ENCODE peak calls at places on chromosome X, in eight cellular contexts. W is kidney; S is CD8-positive, alpha-beta memory T cell; U is CD8-positive, alpha-beta T cell; J is spleen; B is upper lobe of right lung; X is transverse colon; O is ascending aorta. Z is an unnamed sample.

GRCh38 chrX:10111364-10112148 is 45.2 kb upstream of the CLCN4 start:
- DNase-seq in W (no peak), S (peak; percentile 23), U (peak; percentile 59), J (peak; percentile 90), B (no peak), X (peak; percentile 56), O (no peak), Z (peak; percentile 86)

GRCh38 chrX:134585446-134585845 is 72.8 kb downstream of the PLAC1 start:
- DNase-seq in W (no peak), S (no peak), U (no peak), J (no peak), B (no peak), X (no peak), O (no peak), Z (no peak)

GRCh38 chrX:103845165-103845653 is 13.2 kb upstream of the RAB9B start:
- DNase-seq in W (peak; percentile 50), S (peak; percentile 16), U (peak; percentile 40), J (no peak), B (peak; percentile 63), X (peak; percentile 72), O (peak; percentile 81), Z (peak; percentile 23)

GRCh38 chrX:150200820-150201287 is 162.3 kb upstream of the MAMLD1 start:
- DNase-seq in W (peak; percentile 73), S (no peak), U (no peak), J (peak; percentile 57), B (no peak), X (peak; percentile 20), O (peak; percentile 89), Z (peak; percentile 56)

GRCh38 chrX:108732630-108733321 is 3.6 kb downstream of the IRS4 start:
- DNase-seq in W (peak; percentile 41), S (no peak), U (no peak), J (no peak), B (no peak), X (no peak), O (no peak), Z (no peak)

GRCh38 chrX:70476934-70477733 is 32.5 kb downstream of the DLG3 start:
- DNase-seq in W (peak; percentile 83), S (no peak), U (no peak), J (no peak), B (peak; percentile 68), X (peak; percentile 78), O (peak; percentile 66), Z (no peak)

GRCh38 chrX:2958199-2958598 is 29.1 kb upstream of the ARSD start:
- DNase-seq in W (no peak), S (no peak), U (no peak), J (no peak), B (no peak), X (no peak), O (no peak), Z (no peak)

GRCh38 chrX:10633722-10634121 is 13.3 kb upstream of the MID1 start:
- DNase-seq in W (no peak), S (no peak), U (no peak), J (no peak), B (no peak), X (no peak), O (peak; percentile 77), Z (no peak)

GRCh38 chrX:86935988-86936387 is 581.6 kb upstream of the KLHL4 start:
- DNase-seq in W (no peak), S (no peak), U (no peak), J (peak; percentile 55), B (no peak), X (no peak), O (no peak), Z (no peak)

GRCh38 chrX:109472939-109473713 is 8.8 kb downstream of the GUCY2F start:
- DNase-seq in W (peak; percentile 43), S (no peak), U (no peak), J (no peak), B (no peak), X (no peak), O (no peak), Z (no peak)

GRCh38 chrX:3522016-3522690 is 175.7 kb upstream of the MXRA5 start:
- DNase-seq in W (no peak), S (no peak), U (no peak), J (no peak), B (no peak), X (no peak), O (no peak), Z (no peak)

DNA sequence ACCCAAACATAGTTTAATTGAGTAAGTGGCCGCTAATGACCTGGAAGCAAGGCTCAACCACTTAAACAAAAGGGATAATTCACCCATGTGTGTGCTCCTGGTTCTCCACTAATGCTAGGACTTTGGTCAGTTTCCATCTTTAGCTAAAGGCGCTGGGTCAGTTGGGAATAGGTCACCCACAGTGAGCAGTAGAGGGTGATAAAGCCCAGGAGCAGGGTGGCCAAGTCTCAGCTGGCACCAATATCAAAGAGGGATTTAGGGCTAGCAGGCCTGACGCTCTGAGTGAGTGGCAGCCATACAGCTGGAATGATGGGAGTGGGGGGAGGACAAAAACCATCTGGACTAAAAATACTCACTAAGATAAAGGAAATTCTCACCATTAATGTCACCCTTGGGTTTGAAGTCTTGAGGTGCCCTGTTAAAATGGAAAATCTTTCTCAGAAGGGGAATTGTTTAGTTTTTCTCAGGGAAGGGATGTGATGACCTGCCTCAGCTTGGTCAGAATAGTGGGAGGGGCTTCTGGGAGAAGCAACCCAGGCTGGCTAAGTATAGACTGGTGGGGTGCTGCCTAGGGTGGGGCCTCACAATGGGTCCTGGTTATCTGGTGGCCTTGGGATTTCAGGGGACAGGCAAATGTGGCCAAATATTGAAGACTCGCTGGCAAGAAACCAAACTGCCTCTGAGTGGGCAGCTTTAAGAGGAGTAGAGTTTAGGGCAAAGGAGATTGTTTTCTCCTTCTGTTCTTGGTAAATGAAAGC is 47.1 kb downstream of the TSC22D3 start:
- DNase-seq in W (no peak), S (no peak), U (no peak), J (peak; percentile 16), B (no peak), X (no peak), O (no peak), Z (no peak)
- H3K27ac ChIP-seq in W (no peak overlapping the region), S (no peak overlapping the region), U (no peak overlapping the region), J (no peak overlapping the region), B (peak overlapping the region; percentile 6), X (peak overlapping the region; percentile 78), O (peak overlapping the region; percentile 76), Z (no peak overlapping the region)

GRCh38 chrX:307261-308111 is 11.1 kb downstream of the GTPBP6 start:
- DNase-seq in W (peak; percentile 74), S (no peak), U (no peak), J (peak; percentile 75), B (peak; percentile 64), X (no peak), O (no peak), Z (no peak)
- H3K27ac ChIP-seq in W (no peak overlapping the region), S (no peak overlapping the region), U (no peak overlapping the region), J (no peak overlapping the region), B (no peak overlapping the region), X (no peak overlapping the region), O (no peak overlapping the region), Z (no peak overlapping the region)

DNA sequence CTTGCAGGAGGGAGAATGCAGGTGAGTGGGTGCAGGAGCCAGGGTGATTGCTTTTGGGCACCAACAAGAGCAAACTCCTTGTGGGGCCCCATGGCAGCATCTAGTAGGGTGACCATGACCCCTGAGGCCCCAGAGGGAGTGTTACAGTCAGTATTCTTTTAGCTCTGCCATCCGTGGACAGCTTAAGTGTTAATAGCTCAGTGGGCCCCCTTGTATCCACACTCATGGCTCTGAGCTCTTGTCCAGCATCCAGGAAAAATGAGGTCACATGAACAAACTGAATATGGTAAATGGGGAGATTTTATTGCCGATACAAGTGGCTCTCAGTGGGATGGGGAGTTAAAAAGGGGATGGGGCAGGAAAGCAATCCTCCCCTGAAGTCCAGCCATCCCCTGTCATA is 27.3 kb upstream of the LRCH2 start:
- DNase-seq in W (peak; percentile 40), S (no peak), U (no peak), J (no peak), B (no peak), X (no peak), O (no peak), Z (no peak)
- H3K27ac ChIP-seq in W (no peak overlapping the region), S (no peak overlapping the region), U (no peak overlapping the region), J (no peak overlapping the region), B (no peak overlapping the region), X (no peak overlapping the region), O (no peak overlapping the region), Z (no peak overlapping the region)

GRCh38 chrX:101091817-101092216 is 6.2 kb upstream of the CENPI start:
- DNase-seq in W (no peak), S (no peak), U (no peak), J (no peak), B (no peak), X (no peak), O (no peak), Z (no peak)

DNA sequence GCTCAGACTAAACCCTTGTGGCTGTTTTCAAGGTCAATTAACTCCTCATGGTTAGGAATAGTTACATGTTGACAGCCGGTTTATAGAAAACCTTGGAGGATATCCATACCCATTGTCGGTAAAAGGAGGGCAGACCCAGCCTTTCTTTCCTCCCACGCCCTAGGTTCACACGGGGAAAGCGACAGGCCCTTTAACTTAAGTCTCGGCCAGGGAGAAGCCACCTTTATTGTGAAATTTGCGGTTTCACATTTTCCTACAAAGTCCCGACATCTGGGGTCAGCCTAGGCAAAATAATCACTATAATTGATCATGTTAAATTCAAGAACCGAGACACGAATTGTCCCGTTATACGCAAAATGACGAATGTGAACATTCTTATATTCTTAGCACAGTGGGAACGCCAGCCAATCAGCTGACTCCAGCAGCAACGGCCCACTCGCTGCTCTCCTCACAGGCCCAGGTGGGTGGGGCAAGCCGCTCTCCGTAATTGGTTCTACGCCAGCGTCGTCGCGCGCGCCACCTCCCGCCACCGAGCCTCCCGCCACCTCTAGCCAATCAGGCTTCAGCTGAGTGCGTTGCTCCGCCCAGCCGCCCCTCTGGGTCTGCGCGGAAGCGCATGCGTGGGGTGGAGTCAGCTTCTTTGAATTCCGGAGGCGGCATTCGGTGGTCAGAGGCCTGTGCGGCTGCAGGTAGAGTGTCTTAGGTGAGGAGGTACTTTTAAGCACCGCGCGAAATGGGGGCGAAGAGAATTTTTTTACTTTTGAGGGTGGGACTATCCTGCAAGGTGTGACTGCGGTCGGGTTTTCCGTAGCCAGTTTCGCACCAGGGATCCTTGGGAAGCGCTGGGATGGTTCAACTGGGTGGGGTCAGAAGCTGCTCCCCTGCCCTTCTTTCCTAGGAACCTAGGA is at the start of gene CENPI:
- DNase-seq in W (peak; percentile 97), S (peak; percentile 88), U (peak; percentile 90), J (peak; percentile 96), B (peak; percentile 95), X (peak; percentile 95), O (peak; percentile 95), Z (peak; percentile 94)
- H3K27ac ChIP-seq in W (peak within 1 kb of the TSS; percentile 43), S (peak within 1 kb of the TSS; percentile 86), U (peak within 1 kb of the TSS; percentile 80), J (peak within 1 kb of the TSS; percentile 83), B (peak within 1 kb of the TSS; percentile 80), X (peak within 1 kb of the TSS; percentile 70), O (peak within 1 kb of the TSS; percentile 68), Z (peak within 1 kb of the TSS; percentile 78)

DNA sequence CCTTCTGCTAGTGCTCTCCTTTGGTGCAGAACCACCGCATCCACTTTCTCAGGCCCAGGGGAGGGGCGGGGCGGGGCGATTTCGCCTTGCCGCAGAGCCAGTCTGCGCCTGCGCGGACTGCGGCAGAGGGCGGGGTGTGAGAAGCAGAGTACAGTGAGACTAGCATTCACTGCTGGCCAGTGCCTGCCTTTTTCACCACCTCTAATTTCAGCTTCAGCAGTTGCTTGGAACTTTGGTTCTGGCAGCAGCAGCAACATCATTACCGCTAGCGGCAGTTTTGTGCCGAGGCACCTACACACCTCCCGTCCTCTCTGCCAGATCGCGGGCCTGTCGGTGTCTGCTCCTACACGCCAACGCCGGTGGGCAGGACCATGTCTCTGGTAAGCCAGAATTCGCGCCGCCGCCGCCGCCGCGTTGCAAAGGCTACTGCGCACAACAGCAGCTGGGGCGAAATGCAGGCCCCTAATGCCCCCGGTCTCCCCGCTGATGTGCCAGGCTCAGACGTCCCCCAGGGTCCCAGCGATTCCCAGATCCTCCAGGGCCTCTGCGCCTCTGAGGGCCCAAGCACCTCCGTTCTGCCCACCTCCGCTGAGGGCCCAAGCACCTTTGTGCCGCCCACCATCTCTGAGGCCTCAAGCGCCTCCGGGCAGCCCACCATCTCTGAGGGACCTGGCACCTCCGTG is at the start of gene MAGEE1:
- DNase-seq in W (peak; percentile 91), S (peak; percentile 74), U (peak; percentile 78), J (peak; percentile 92), B (peak; percentile 88), X (peak; percentile 79), O (peak; percentile 84), Z (peak; percentile 90)
- H3K27ac ChIP-seq in W (no peak within 1 kb of the TSS), S (peak within 1 kb of the TSS; percentile 59), U (peak within 1 kb of the TSS; percentile 89), J (peak within 1 kb of the TSS; percentile 81), B (peak within 1 kb of the TSS; percentile 1), X (peak within 1 kb of the TSS; percentile 38), O (peak within 1 kb of the TSS; percentile 53), Z (no peak within 1 kb of the TSS)

Z was measured in Peyer's patch.